ENCODE peak calls at places on chromosomes 2 and 18, in four cellular contexts. N is NCI-H1092 treated with DMSO at 0.1 percent for 48 hours; H is NCI-H524; K is activated CD8-positive, alpha-beta memory T cell treated with anti-CD3 and anti-CD28 coated beads for 48 hours. Y is an unnamed sample.

GRCh38 chr2:32611366-32611765 is 16.5 kb upstream of the TTC27 start:
- DNase-seq in H (no peak), K (no peak), N (no peak), Y (no peak)

GRCh38 chr2:205563646-205564045 is 118.7 kb upstream of the NRP2 start:
- DNase-seq in N (no peak), K (no peak), H (no peak), Y (no peak)

GRCh38 chr2:176104338-176105077 is 2.6 kb upstream of the HOXD11 start:
- DNase-seq in N (no peak), K (no peak), H (peak; percentile 26), Y (no peak)

GRCh38 chr2:71603311-71603794 is 150.0 kb downstream of the DYSF start:
- DNase-seq in H (no peak), N (no peak), K (no peak), Y (no peak)

GRCh38 chr2:70035344-70035844 is 51.9 kb upstream of the PCBP1 start:
- DNase-seq in N (no peak), K (no peak), H (no peak), Y (no peak)

GRCh38 chr2:123095219-123095618 is 929.9 kb upstream of the CNTNAP5 start:
- DNase-seq in N (no peak), K (no peak), H (no peak), Y (no peak)

GRCh38 chr2:3254438-3254941 is 123.1 kb downstream of the EIPR1 start:
- DNase-seq in H (no peak), K (no peak), N (no peak), Y (no peak)

GRCh38 chr2:15769676-15770075 is 170.7 kb upstream of the MYCN start:
- DNase-seq in N (no peak), H (peak; percentile 67), K (no peak), Y (no peak)

GRCh38 chr2:217338306-217338916 is 478.5 kb upstream of the TNP1 start:
- DNase-seq in K (no peak), N (no peak), H (peak; percentile 66), Y (no peak)

GRCh38 chr18:3594760-3595241 is 144.8 kb downstream of the TGIF1 start:
- DNase-seq in H (no peak), N (no peak), K (no peak), Y (no peak)